ENCODE peak calls at places on chromosomes 6 and 20, in seven cellular contexts. U is heart left ventricle; Z is CD8-positive, alpha-beta T cell; V is spleen; B is PC-3; N is left lung; L is fibroblast of mammary gland. T is an unnamed sample.

GRCh38 chr20:20386192-20386591 is 18.3 kb downstream of the INSM1 start:
- DNase-seq in U (no peak), Z (no peak), V (no peak), B (no peak), N (no peak), L (no peak), T (no peak)

GRCh38 chr6:80004199-80005072 is at the start of gene TTK:
- DNase-seq in U (peak), Z (peak), V (peak), B (peak), N (peak), L (peak), T (peak)

GRCh38 chr6:4295058-4295788 is 159.8 kb upstream of the ECI2 start:
- DNase-seq in U (no peak), Z (no peak), V (no peak), B (no peak), N (no peak), L (no peak), T (no peak)

GRCh38 chr6:11428895-11429294 is 108.7 kb upstream of the TMEM170B start:
- DNase-seq in U (no peak), Z (no peak), V (no peak), B (peak), N (no peak), L (peak), T (peak)

GRCh38 chr6:22133352-22133751 is 163.5 kb downstream of the PRL start:
- DNase-seq in U (no peak), Z (no peak), V (no peak), B (no peak), N (no peak), L (no peak), T (no peak)

GRCh38 chr20:31869942-31870702 is at the start of the genes DUSP15 and TTLL9:
- DNase-seq in U (no peak), Z (no peak), V (peak), B (no peak), N (no peak), L (no peak), T (no peak)

GRCh38 chr6:55153284-55153683 is 21.0 kb upstream of the HCRTR2 start:
- DNase-seq in U (no peak), Z (no peak), V (no peak), B (no peak), N (no peak), L (no peak), T (no peak)

GRCh38 chr6:11011787-11012234 is 32.3 kb downstream of the ELOVL2 start:
- DNase-seq in U (no peak), Z (no peak), V (no peak), B (peak), N (no peak), L (peak), T (peak)

GRCh38 chr20:57251949-57252348 is 14.5 kb downstream of the BMP7 start:
- DNase-seq in U (no peak), Z (no peak), V (no peak), B (no peak), N (no peak), L (no peak), T (no peak)

GRCh38 chr6:136510299-136510698 is 39.9 kb downstream of the MAP7 start:
- DNase-seq in U (no peak), Z (no peak), V (no peak), B (no peak), N (no peak), L (no peak), T (no peak)

GRCh38 chr6:11747021-11747420 is 31.6 kb downstream of the ADTRP start:
- DNase-seq in U (no peak), Z (no peak), V (no peak), B (no peak), N (no peak), L (no peak), T (no peak)

GRCh38 chr20:59242714-59243626 is 57.4 kb upstream of the EDN3 start:
- DNase-seq in U (no peak), Z (peak), V (no peak), B (peak), N (no peak), L (no peak), T (no peak)

GRCh38 chr6:149198265-149198664 is 119.2 kb upstream of the TAB2 start:
- DNase-seq in U (no peak), Z (no peak), V (no peak), B (no peak), N (no peak), L (no peak), T (no peak)

GRCh38 chr6:93424303-93425064 is 5.1 kb upstream of the EPHA7 start:
- DNase-seq in U (no peak), Z (no peak), V (no peak), B (peak), N (no peak), L (no peak), T (peak)

GRCh38 chr20:59526242-59527225 is 77.8 kb upstream of the PHACTR3 start:
- DNase-seq in U (no peak), Z (no peak), V (no peak), B (peak), N (no peak), L (no peak), T (no peak)

GRCh38 chr6:131062245-131063027 is 609 bp downstream of the EPB41L2 start:
- DNase-seq in U (no peak), Z (peak), V (no peak), B (no peak), N (peak), L (no peak), T (peak)

GRCh38 chr20:46751856-46752255 is 42.4 kb downstream of the SLC2A10 start:
- DNase-seq in U (no peak), Z (no peak), V (no peak), B (peak), N (no peak), L (peak), T (no peak)

GRCh38 chr6:106858653-106859092 is 115.9 kb downstream of the CD24 start:
- DNase-seq in U (no peak), Z (no peak), V (no peak), B (peak), N (no peak), L (peak), T (peak)

GRCh38 chr6:148538251-148539190 is 195.9 kb downstream of the SASH1 start:
- DNase-seq in U (no peak), Z (no peak), V (no peak), B (no peak), N (no peak), L (peak), T (no peak)

GRCh38 chr6:111673871-111674270 is 68.2 kb upstream of the TRAF3IP2 start:
- DNase-seq in U (no peak), Z (no peak), V (no peak), B (no peak), N (no peak), L (no peak), T (no peak)

GRCh38 chr6:49430187-49430586 is 32.9 kb downstream of the MMUT start:
- DNase-seq in U (no peak), Z (no peak), V (no peak), B (peak), N (no peak), L (peak), T (peak)

GRCh38 chr20:59678286-59678685 is 73.9 kb downstream of the PHACTR3 start:
- DNase-seq in U (no peak), Z (no peak), V (no peak), B (no peak), N (no peak), L (no peak), T (no peak)

GRCh38 chr6:168117942-168118341 is 38.9 kb upstream of the FRMD1 start:
- DNase-seq in U (no peak), Z (no peak), V (no peak), B (no peak), N (no peak), L (no peak), T (no peak)

GRCh38 chr20:11117808-11118528 is 444.2 kb upstream of the JAG1 start:
- DNase-seq in U (no peak), Z (no peak), V (no peak), B (peak), N (no peak), L (peak), T (peak)

GRCh38 chr6:125310994-125311649 is 9.4 kb upstream of the HDDC2 start:
- DNase-seq in U (no peak), Z (no peak), V (no peak), B (peak), N (no peak), L (peak), T (peak)

GRCh38 chr6:138682722-138683521 is 90.6 kb upstream of the CCDC28A start:
- DNase-seq in U (no peak), Z (no peak), V (no peak), B (peak), N (no peak), L (peak), T (peak)

GRCh38 chr6:41626917-41627316 is 11.4 kb upstream of the MDFI start:
- DNase-seq in U (no peak), Z (no peak), V (no peak), B (no peak), N (no peak), L (no peak), T (peak)

GRCh38 chr6:117616971-117617765 is 14.9 kb upstream of the GOPC start:
- DNase-seq in U (no peak), Z (no peak), V (no peak), B (no peak), N (no peak), L (no peak), T (no peak)

GRCh38 chr20:33832113-33832853 is 21.1 kb downstream of the CHMP4B start:
- DNase-seq in U (peak), Z (no peak), V (no peak), B (no peak), N (no peak), L (peak), T (no peak)

GRCh38 chr20:24634855-24635254 is 165.4 kb downstream of the SYNDIG1 start:
- DNase-seq in U (peak), Z (no peak), V (no peak), B (peak), N (no peak), L (peak), T (peak)

GRCh38 chr6:53629862-53630532 is 35.6 kb downstream of the KLHL31 start:
- DNase-seq in U (no peak), Z (no peak), V (no peak), B (no peak), N (no peak), L (no peak), T (no peak)

GRCh38 chr6:53629120-53629477 is 36.5 kb downstream of the KLHL31 start:
- DNase-seq in U (no peak), Z (no peak), V (no peak), B (no peak), N (no peak), L (no peak), T (no peak)

GRCh38 chr6:53627391-53628218 is 38.0 kb downstream of the KLHL31 start:
- DNase-seq in U (no peak), Z (no peak), V (no peak), B (no peak), N (no peak), L (no peak), T (peak)

GRCh38 chr6:53630533-53631269 is 34.9 kb downstream of the KLHL31 start:
- DNase-seq in U (no peak), Z (no peak), V (no peak), B (no peak), N (no peak), L (no peak), T (no peak)

DNA sequence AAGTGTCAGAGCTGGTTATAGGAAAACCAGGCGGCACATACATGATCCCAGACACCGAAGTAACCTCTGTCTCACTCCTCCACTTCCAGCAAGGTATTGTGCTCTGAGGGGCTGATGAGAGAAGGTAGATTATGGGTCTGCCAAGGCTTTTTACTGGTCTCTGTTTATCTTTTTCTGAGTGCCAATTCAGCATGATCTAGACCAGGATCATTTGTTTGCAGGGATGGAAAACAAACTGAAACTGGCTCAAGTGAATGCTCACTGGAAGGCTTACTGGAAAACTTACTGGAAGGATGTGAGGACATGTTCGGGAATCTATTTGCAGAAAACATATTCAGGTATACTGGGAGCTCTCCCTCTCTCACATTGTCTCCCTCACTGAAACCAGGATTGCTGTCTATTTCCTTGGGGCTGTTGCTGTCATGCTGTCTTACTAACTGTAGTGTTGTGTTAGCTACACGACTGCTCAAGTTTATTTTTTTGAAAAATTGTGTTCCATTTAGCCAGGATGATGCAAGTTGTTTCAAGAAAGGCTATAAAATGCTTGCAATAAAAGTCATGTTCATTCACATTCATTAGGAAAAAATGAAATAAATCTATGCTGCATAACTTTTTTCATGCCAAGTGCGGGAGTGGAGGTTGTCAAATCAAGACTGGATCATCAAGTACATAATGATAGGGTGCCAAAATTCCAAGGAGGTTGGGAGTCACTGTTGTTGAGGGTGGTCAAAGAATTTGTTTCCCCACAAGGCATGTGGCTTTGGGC is 37.0 kb downstream of the KLHL31 start:
- DNase-seq in U (no peak), Z (no peak), V (no peak), B (peak), N (peak), L (peak), T (peak)
- H3K4me3 ChIP-seq in U (no peak), Z (no peak), V (no peak), B (peak), N (no peak), L (no peak), T (peak)

GRCh38 chr6:157525292-157525889 is 144.4 kb downstream of the ZDHHC14 start:
- DNase-seq in U (no peak), Z (no peak), V (no peak), B (no peak), N (no peak), L (no peak), T (no peak)
- TF ChIP-seq CTCF in U (no peak), Z (no peak), V (no peak), B (no peak), N (no peak), L (no peak), T (no peak)

GRCh38 chr6:6317825-6318733 is 2.4 kb downstream of the F13A1 start:
- DNase-seq in U (peak), Z (no peak), V (no peak), B (no peak), N (no peak), L (no peak), T (no peak)
- H3K4me3 ChIP-seq in U (peak), Z (no peak), V (no peak), B (no peak), N (no peak), L (no peak), T (no peak)

DNA sequence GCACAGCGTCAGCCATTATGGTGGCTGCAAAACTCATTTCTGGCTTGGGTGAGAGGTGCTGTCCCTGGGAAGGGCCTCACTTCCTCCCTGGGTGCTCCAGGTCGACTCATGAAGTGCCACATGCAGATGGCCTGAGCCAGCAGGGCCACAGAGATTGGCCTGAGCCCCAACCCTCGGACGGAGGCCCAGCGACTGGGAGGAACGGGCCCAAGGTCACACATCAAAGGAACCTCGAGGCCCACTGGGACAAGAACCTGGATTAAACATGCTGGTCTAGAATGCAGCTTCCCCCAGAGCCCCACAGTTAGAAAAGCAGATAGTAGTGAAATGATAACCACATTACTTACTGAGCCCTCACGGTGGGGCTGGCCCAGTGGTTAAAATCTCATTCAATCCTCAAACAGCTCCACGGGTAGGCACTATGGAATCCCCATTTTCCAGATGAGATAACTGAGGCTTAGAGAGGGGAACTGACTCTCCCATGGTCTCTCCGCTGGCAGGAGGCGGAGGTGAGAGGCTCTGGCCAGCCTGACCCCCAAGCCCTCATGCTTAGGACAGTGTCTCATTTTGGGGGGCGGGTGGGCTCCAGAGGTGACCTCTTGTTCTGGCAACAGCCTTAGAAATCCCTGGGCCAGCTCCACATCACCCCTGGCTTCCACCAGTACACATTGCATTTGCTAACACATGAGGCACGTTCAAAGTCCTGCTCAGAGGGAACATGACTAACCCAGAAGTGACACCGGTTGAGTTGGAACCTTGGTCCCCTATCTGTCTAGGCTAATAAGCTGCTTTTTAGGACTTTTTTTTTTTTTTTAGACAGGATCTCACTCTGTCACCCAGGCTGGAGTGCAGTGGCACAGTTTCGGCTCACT is 53.0 kb downstream of the SRC start:
- DNase-seq in U (no peak), Z (peak), V (no peak), B (no peak), N (no peak), L (no peak), T (no peak)
- TF ChIP-seq CTCF in U (no peak), Z (no peak), V (no peak), B (no peak), N (no peak), L (no peak), T (no peak)

T was measured in epithelial cell of esophagus.